ENCODE peak calls at places on chromosome 3, in five cellular contexts. Q is left colon, M is cardiac muscle cell, W is HepG2, S is GF-D8. F is an unnamed sample.
A peak's percentile ranks its signal among the peaks of the same experiment; 100 is the strongest.

GRCh38 chr3:66567066-66567465 is 66.2 kb upstream of the LRIG1 start:
- DNase-seq in M (no peak), W (no peak), S (no peak), Q (no peak), F (no peak)

GRCh38 chr3:188491276-188491687 is 337.3 kb downstream of the LPP start:
- DNase-seq in S (no peak), M (no peak), Q (no peak), W (no peak), F (no peak)

GRCh38 chr3:385151-385550 is 188.6 kb downstream of the CHL1 start:
- DNase-seq in Q (no peak), M (no peak), S (no peak), W (no peak), F (no peak)

GRCh38 chr3:55341502-55342031 is 145.5 kb downstream of the WNT5A start:
- DNase-seq in S (no peak), W (no peak), Q (no peak), M (no peak), F (no peak)

GRCh38 chr3:134052370-134052769 is 22.6 kb upstream of the SLCO2A1 start:
- DNase-seq in S (no peak), W (no peak), Q (no peak), M (no peak), F (no peak)

GRCh38 chr3:128494152-128494650 is 1.2 kb upstream of the GATA2 start:
- DNase-seq in W (no peak), S (no peak), Q (no peak), M (no peak), F (no peak)

GRCh38 chr3:196914866-196915265 is 27.5 kb downstream of the NCBP2 start:
- DNase-seq in M (no peak), Q (no peak), W (peak; percentile 57), S (no peak), F (no peak)

GRCh38 chr3:153173758-153174516 is 11.9 kb downstream of the RAP2B start:
- DNase-seq in Q (no peak), W (peak; percentile 39), M (peak; percentile 44), S (no peak), F (no peak)

GRCh38 chr3:87145553-87145952 is 81.6 kb upstream of the CHMP2B start:
- DNase-seq in S (no peak), M (peak; percentile 37), Q (no peak), W (peak; percentile 14), F (no peak)

GRCh38 chr3:56825579-56826438 is 24.1 kb upstream of the ARHGEF3 start:
- DNase-seq in M (no peak), S (no peak), Q (no peak), W (no peak), F (no peak)

GRCh38 chr3:114550155-114550554 is 256.3 kb downstream of the TIGIT start:
- DNase-seq in S (no peak), W (no peak), M (peak; percentile 82), Q (no peak), F (no peak)

GRCh38 chr3:28050895-28051294 is 190.5 kb upstream of the CMC1 start:
- DNase-seq in W (peak; percentile 54), Q (peak; percentile 13), M (peak; percentile 58), S (no peak), F (no peak)

GRCh38 chr3:187572431-187572830 is 97.8 kb downstream of the SST start:
- DNase-seq in M (no peak), W (no peak), S (no peak), Q (no peak), F (no peak)

GRCh38 chr3:130626021-130626420 is 109.0 kb downstream of the COL6A6 start:
- DNase-seq in W (no peak), M (no peak), S (no peak), Q (no peak), F (no peak)

GRCh38 chr3:193826126-193826795 is 233.3 kb downstream of the OPA1 start:
- DNase-seq in S (no peak), Q (no peak), W (no peak), M (peak; percentile 69), F (peak; percentile 54)

GRCh38 chr3:47705391-47705790 is 76.3 kb downstream of the SMARCC1 start:
- DNase-seq in W (no peak), Q (no peak), M (no peak), S (no peak), F (no peak)

GRCh38 chr3:152048826-152049225 is 175.4 kb downstream of the SUCNR1 start:
- DNase-seq in M (no peak), Q (no peak), S (no peak), W (no peak), F (no peak)

GRCh38 chr3:161217496-161217895 is 3.6 kb upstream of the NMD3 start:
- DNase-seq in Q (no peak), W (peak; percentile 63), S (no peak), M (peak; percentile 7), F (no peak)

GRCh38 chr3:52248816-52249547 is 3.4 kb downstream of the PPM1M start:
- DNase-seq in S (no peak), W (no peak), M (no peak), Q (peak; percentile 49), F (peak; percentile 41)

GRCh38 chr3:41523897-41524296 is 324.6 kb downstream of the CTNNB1 start:
- DNase-seq in M (no peak), Q (no peak), S (no peak), W (no peak), F (no peak)

GRCh38 chr3:181362378-181362777 is 349.3 kb upstream of the SOX2 start:
- DNase-seq in Q (no peak), M (no peak), S (no peak), W (no peak), F (no peak)

GRCh38 chr3:143363276-143363675 is 243.7 kb downstream of the CHST2 start:
- DNase-seq in M (peak; percentile 80), Q (no peak), S (peak; percentile 14), W (no peak), F (no peak)

GRCh38 chr3:161915283-161915682 is 418.7 kb downstream of the OTOL1 start:
- DNase-seq in Q (no peak), M (no peak), S (no peak), W (no peak), F (no peak)

GRCh38 chr3:196321162-196321561 is 3.1 kb upstream of the DYNLT2B start:
- DNase-seq in Q (no peak), S (no peak), M (no peak), W (no peak), F (no peak)

GRCh38 chr3:53493997-53494791 is at the start of gene CACNA1D:
- DNase-seq in S (no peak), W (no peak), M (peak; percentile 6), Q (peak; percentile 87), F (peak; percentile 71)

GRCh38 chr3:25572919-25573385 is 91.8 kb downstream of the TOP2B start:
- DNase-seq in S (no peak), W (no peak), M (peak; percentile 78), Q (no peak), F (no peak)

GRCh38 chr3:38960953-38961622 is 90.7 kb downstream of the SCN11A start:
- DNase-seq in Q (peak; percentile 64), W (peak; percentile 25), M (peak; percentile 54), S (no peak), F (peak; percentile 52)

GRCh38 chr3:99953596-99953995 is 135.9 kb downstream of the CMSS1 start:
- DNase-seq in W (no peak), S (no peak), Q (no peak), M (peak; percentile 15), F (no peak)

GRCh38 chr3:134840459-134840858 is 45.4 kb downstream of the EPHB1 start:
- DNase-seq in Q (no peak), M (no peak), S (no peak), W (no peak), F (no peak)

GRCh38 chr3:46138571-46138970 is 69.5 kb downstream of the CCR1 start:
- DNase-seq in S (no peak), M (no peak), W (no peak), Q (no peak), F (no peak)

GRCh38 chr3:8838239-8838638 is 68.8 kb upstream of the OXTR start:
- DNase-seq in Q (no peak), W (no peak), S (no peak), M (no peak), F (no peak)